ENCODE peak calls at places on chromosomes 16 and 17, in eight cellular contexts. One of them, this sample, is unnamed.

GRCh38 chr16:54194008-54194731 is 92.4 kb downstream of the IRX3 start:
- DNase-seq in posterior vena cava: peak; percentile 93
- DNase-seq in Calu3: no peak
- DNase-seq in activated naive CD4-positive, alpha-beta T cell treated with anti-CD3 and anti-CD28 coated beads for 36 hours: no peak
- DNase-seq in HTR-8/SVneo: no peak
- DNase-seq in activated CD4-positive, CD25-positive, alpha-beta regulatory T cell treated with anti-CD3 and anti-CD28 coated beads, Interleukin-2, amount 50 U/mL, for 72 hours: no peak
- DNase-seq in stimulated activated CD4-positive, alpha-beta T cell treated with anti-CD3 and anti-CD28 coated beads, Interleukin-4, amount 100 ng/mL, for 1 hour: no peak
- DNase-seq in activated gamma-delta T cell treated with Interleukin-2 at 50 U/mL for 16 hours: no peak
- DNase-seq in this sample: no peak

GRCh38 chr16:46961373-46962353 is 11.8 kb downstream of the DNAJA2 start:
- DNase-seq in HTR-8/SVneo: no peak
- DNase-seq in activated CD4-positive, CD25-positive, alpha-beta regulatory T cell treated with anti-CD3 and anti-CD28 coated beads, Interleukin-2, amount 50 U/mL, for 72 hours: no peak
- DNase-seq in stimulated activated CD4-positive, alpha-beta T cell treated with anti-CD3 and anti-CD28 coated beads, Interleukin-4, amount 100 ng/mL, for 1 hour: no peak
- DNase-seq in Calu3: no peak
- DNase-seq in activated naive CD4-positive, alpha-beta T cell treated with anti-CD3 and anti-CD28 coated beads for 36 hours: peak; percentile 40
- DNase-seq in posterior vena cava: no peak
- DNase-seq in activated gamma-delta T cell treated with Interleukin-2 at 50 U/mL for 16 hours: peak; percentile 13
- DNase-seq in this sample: no peak

GRCh38 chr17:79945591-79946255 is 89.9 kb downstream of the TBC1D16 start:
- DNase-seq in activated gamma-delta T cell treated with Interleukin-2 at 50 U/mL for 16 hours: no peak
- DNase-seq in Calu3: no peak
- DNase-seq in stimulated activated CD4-positive, alpha-beta T cell treated with anti-CD3 and anti-CD28 coated beads, Interleukin-4, amount 100 ng/mL, for 1 hour: no peak
- DNase-seq in HTR-8/SVneo: no peak
- DNase-seq in activated naive CD4-positive, alpha-beta T cell treated with anti-CD3 and anti-CD28 coated beads for 36 hours: peak; percentile 0
- DNase-seq in activated CD4-positive, CD25-positive, alpha-beta regulatory T cell treated with anti-CD3 and anti-CD28 coated beads, Interleukin-2, amount 50 U/mL, for 72 hours: peak; percentile 17
- DNase-seq in posterior vena cava: peak; percentile 73
- DNase-seq in this sample: no peak

GRCh38 chr16:3188925-3189825 is 1.2 kb downstream of the OR1F1 start:
- DNase-seq in HTR-8/SVneo: no peak
- DNase-seq in activated naive CD4-positive, alpha-beta T cell treated with anti-CD3 and anti-CD28 coated beads for 36 hours: peak; percentile 76
- DNase-seq in posterior vena cava: no peak
- DNase-seq in stimulated activated CD4-positive, alpha-beta T cell treated with anti-CD3 and anti-CD28 coated beads, Interleukin-4, amount 100 ng/mL, for 1 hour: no peak
- DNase-seq in Calu3: peak; percentile 78
- DNase-seq in activated gamma-delta T cell treated with Interleukin-2 at 50 U/mL for 16 hours: no peak
- DNase-seq in activated CD4-positive, CD25-positive, alpha-beta regulatory T cell treated with anti-CD3 and anti-CD28 coated beads, Interleukin-2, amount 50 U/mL, for 72 hours: peak; percentile 55
- DNase-seq in this sample: no peak

GRCh38 chr17:50785942-50786570 is 18.7 kb upstream of the ANKRD40CL start:
- DNase-seq in stimulated activated CD4-positive, alpha-beta T cell treated with anti-CD3 and anti-CD28 coated beads, Interleukin-4, amount 100 ng/mL, for 1 hour: no peak
- DNase-seq in posterior vena cava: no peak
- DNase-seq in Calu3: no peak
- DNase-seq in activated naive CD4-positive, alpha-beta T cell treated with anti-CD3 and anti-CD28 coated beads for 36 hours: no peak
- DNase-seq in activated CD4-positive, CD25-positive, alpha-beta regulatory T cell treated with anti-CD3 and anti-CD28 coated beads, Interleukin-2, amount 50 U/mL, for 72 hours: no peak
- DNase-seq in HTR-8/SVneo: no peak
- DNase-seq in activated gamma-delta T cell treated with Interleukin-2 at 50 U/mL for 16 hours: no peak
- DNase-seq in this sample: no peak

GRCh38 chr17:14038206-14038605 is 31.1 kb upstream of the COX10 start:
- DNase-seq in Calu3: no peak
- DNase-seq in stimulated activated CD4-positive, alpha-beta T cell treated with anti-CD3 and anti-CD28 coated beads, Interleukin-4, amount 100 ng/mL, for 1 hour: no peak
- DNase-seq in posterior vena cava: no peak
- DNase-seq in activated gamma-delta T cell treated with Interleukin-2 at 50 U/mL for 16 hours: no peak
- DNase-seq in HTR-8/SVneo: no peak
- DNase-seq in activated naive CD4-positive, alpha-beta T cell treated with anti-CD3 and anti-CD28 coated beads for 36 hours: no peak
- DNase-seq in activated CD4-positive, CD25-positive, alpha-beta regulatory T cell treated with anti-CD3 and anti-CD28 coated beads, Interleukin-2, amount 50 U/mL, for 72 hours: no peak
- DNase-seq in this sample: no peak

GRCh38 chr16:86685071-86685470 is 106.7 kb downstream of the FOXL1 start:
- DNase-seq in activated naive CD4-positive, alpha-beta T cell treated with anti-CD3 and anti-CD28 coated beads for 36 hours: no peak
- DNase-seq in Calu3: no peak
- DNase-seq in activated CD4-positive, CD25-positive, alpha-beta regulatory T cell treated with anti-CD3 and anti-CD28 coated beads, Interleukin-2, amount 50 U/mL, for 72 hours: no peak
- DNase-seq in stimulated activated CD4-positive, alpha-beta T cell treated with anti-CD3 and anti-CD28 coated beads, Interleukin-4, amount 100 ng/mL, for 1 hour: no peak
- DNase-seq in HTR-8/SVneo: no peak
- DNase-seq in posterior vena cava: no peak
- DNase-seq in activated gamma-delta T cell treated with Interleukin-2 at 50 U/mL for 16 hours: no peak
- DNase-seq in this sample: no peak

GRCh38 chr17:31739300-31739699 is 119.7 kb downstream of the COPRS start:
- DNase-seq in activated CD4-positive, CD25-positive, alpha-beta regulatory T cell treated with anti-CD3 and anti-CD28 coated beads, Interleukin-2, amount 50 U/mL, for 72 hours: no peak
- DNase-seq in HTR-8/SVneo: no peak
- DNase-seq in posterior vena cava: no peak
- DNase-seq in activated naive CD4-positive, alpha-beta T cell treated with anti-CD3 and anti-CD28 coated beads for 36 hours: no peak
- DNase-seq in activated gamma-delta T cell treated with Interleukin-2 at 50 U/mL for 16 hours: no peak
- DNase-seq in Calu3: no peak
- DNase-seq in stimulated activated CD4-positive, alpha-beta T cell treated with anti-CD3 and anti-CD28 coated beads, Interleukin-4, amount 100 ng/mL, for 1 hour: no peak
- DNase-seq in this sample: no peak

This sample was measured in Peyer's patch.